ENCODE peak calls at places on chromosomes 11 and 22, in six cellular contexts. One of them, this sample, is unnamed.

GRCh38 chr11:106421673-106422292 is 344.3 kb downstream of the AASDHPPT start:
- DNase-seq in A549: no peak
- DNase-seq in bronchial epithelial cell: peak; percentile 21
- DNase-seq in fibroblast of mammary gland: no peak
- DNase-seq in spleen: no peak
- DNase-seq in tibial artery: no peak
- DNase-seq in this sample: no peak

GRCh38 chr11:8732276-8732675 is 49.7 kb downstream of the RPL27A start:
- DNase-seq in A549: no peak
- DNase-seq in bronchial epithelial cell: peak; percentile 10
- DNase-seq in fibroblast of mammary gland: no peak
- DNase-seq in spleen: peak; percentile 78
- DNase-seq in tibial artery: no peak
- DNase-seq in this sample: no peak

GRCh38 chr11:128708660-128709059 is 14.8 kb downstream of the FLI1 start:
- DNase-seq in A549: no peak
- DNase-seq in bronchial epithelial cell: peak; percentile 49
- DNase-seq in fibroblast of mammary gland: no peak
- DNase-seq in spleen: no peak
- DNase-seq in tibial artery: no peak
- DNase-seq in this sample: no peak

GRCh38 chr22:50057868-50058311 is at the start of gene TTLL8:
- DNase-seq in A549: no peak
- DNase-seq in bronchial epithelial cell: no peak
- DNase-seq in fibroblast of mammary gland: no peak
- DNase-seq in spleen: no peak
- DNase-seq in tibial artery: no peak
- DNase-seq in this sample: no peak

GRCh38 chr22:22479999-22480532 is 28.5 kb downstream of the ZNF280B start:
- DNase-seq in A549: no peak
- DNase-seq in bronchial epithelial cell: no peak
- DNase-seq in fibroblast of mammary gland: peak; percentile 47
- DNase-seq in spleen: no peak
- DNase-seq in tibial artery: no peak
- DNase-seq in this sample: no peak

GRCh38 chr11:43734256-43734655 is 53.7 kb downstream of the HSD17B12 start:
- DNase-seq in A549: no peak
- DNase-seq in bronchial epithelial cell: no peak
- DNase-seq in fibroblast of mammary gland: no peak
- DNase-seq in spleen: no peak
- DNase-seq in tibial artery: no peak
- DNase-seq in this sample: no peak

GRCh38 chr11:17479284-17480214 is 2.9 kb upstream of the ABCC8 start:
- DNase-seq in A549: peak; percentile 58
- DNase-seq in bronchial epithelial cell: peak; percentile 27
- DNase-seq in fibroblast of mammary gland: no peak
- DNase-seq in spleen: no peak
- DNase-seq in tibial artery: no peak
- DNase-seq in this sample: no peak

GRCh38 chr11:69144719-69145365 is 10.9 kb upstream of the SMIM38 start:
- DNase-seq in A549: no peak
- DNase-seq in bronchial epithelial cell: no peak
- DNase-seq in fibroblast of mammary gland: peak; percentile 5
- DNase-seq in spleen: no peak
- DNase-seq in tibial artery: no peak
- DNase-seq in this sample: peak; percentile 36

GRCh38 chr11:3949132-3949531 is 93.7 kb downstream of the STIM1 start:
- DNase-seq in A549: no peak
- DNase-seq in bronchial epithelial cell: no peak
- DNase-seq in fibroblast of mammary gland: no peak
- DNase-seq in spleen: no peak
- DNase-seq in tibial artery: no peak
- DNase-seq in this sample: no peak

GRCh38 chr11:92199991-92200390 is 24.6 kb upstream of the FAT3 start:
- DNase-seq in A549: no peak
- DNase-seq in bronchial epithelial cell: no peak
- DNase-seq in fibroblast of mammary gland: no peak
- DNase-seq in spleen: no peak
- DNase-seq in tibial artery: no peak
- DNase-seq in this sample: no peak

GRCh38 chr11:84800755-84801346 is 826.3 kb downstream of the DLG2 start:
- DNase-seq in A549: peak; percentile 17
- DNase-seq in bronchial epithelial cell: peak; percentile 39
- DNase-seq in fibroblast of mammary gland: peak; percentile 59
- DNase-seq in spleen: no peak
- DNase-seq in tibial artery: no peak
- DNase-seq in this sample: no peak

GRCh38 chr11:2582436-2582931 is 117.3 kb downstream of the KCNQ1OT1 start:
- DNase-seq in A549: no peak
- DNase-seq in bronchial epithelial cell: no peak
- DNase-seq in fibroblast of mammary gland: no peak
- DNase-seq in spleen: peak; percentile 60
- DNase-seq in tibial artery: no peak
- DNase-seq in this sample: no peak

DNA sequence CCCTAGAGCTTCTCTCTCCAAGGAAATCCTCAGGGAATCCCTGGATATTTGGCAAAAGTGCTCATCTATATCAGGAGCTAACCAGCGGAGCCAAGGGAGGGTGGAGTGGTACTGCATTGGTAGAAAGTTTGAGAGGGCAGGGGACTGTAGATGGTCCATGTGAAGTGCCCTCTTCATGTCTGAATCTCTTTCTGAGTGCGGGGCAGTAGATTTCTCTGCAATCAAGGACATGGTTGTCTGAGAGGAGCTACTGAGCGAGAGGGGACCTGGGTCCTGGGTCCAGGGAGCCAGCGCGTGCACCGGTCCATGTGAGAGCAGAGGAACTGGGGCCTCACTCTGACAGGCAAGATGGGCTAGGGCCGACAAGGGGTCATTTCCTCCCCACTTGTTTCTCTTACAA is 716 bp downstream of the DIXDC1 start:
- DNase-seq in A549: no peak
- DNase-seq in bronchial epithelial cell: no peak
- DNase-seq in fibroblast of mammary gland: no peak
- DNase-seq in spleen: no peak
- DNase-seq in tibial artery: no peak
- DNase-seq in this sample: no peak
- H3K4me3 ChIP-seq in A549: peak overlapping the region; percentile 71
- H3K4me3 ChIP-seq in bronchial epithelial cell: no peak overlapping the region
- H3K4me3 ChIP-seq in fibroblast of mammary gland: peak overlapping the region; percentile 56
- H3K4me3 ChIP-seq in spleen: no peak overlapping the region
- H3K4me3 ChIP-seq in tibial artery: peak overlapping the region; percentile 72
- H3K4me3 ChIP-seq in this sample: peak overlapping the region; percentile 68

GRCh38 chr11:62676698-62677097 is 2.2 kb downstream of the UBXN1 start:
- DNase-seq in A549: no peak
- DNase-seq in bronchial epithelial cell: no peak
- DNase-seq in fibroblast of mammary gland: no peak
- DNase-seq in spleen: no peak
- DNase-seq in tibial artery: no peak
- DNase-seq in this sample: no peak
- TF ChIP-seq CTCF in A549: no peak
- TF ChIP-seq CTCF in bronchial epithelial cell: no peak
- TF ChIP-seq CTCF in fibroblast of mammary gland: peak; percentile 5
- TF ChIP-seq CTCF in spleen: no peak
- TF ChIP-seq CTCF in tibial artery: no peak
- TF ChIP-seq CTCF in this sample: no peak

DNA sequence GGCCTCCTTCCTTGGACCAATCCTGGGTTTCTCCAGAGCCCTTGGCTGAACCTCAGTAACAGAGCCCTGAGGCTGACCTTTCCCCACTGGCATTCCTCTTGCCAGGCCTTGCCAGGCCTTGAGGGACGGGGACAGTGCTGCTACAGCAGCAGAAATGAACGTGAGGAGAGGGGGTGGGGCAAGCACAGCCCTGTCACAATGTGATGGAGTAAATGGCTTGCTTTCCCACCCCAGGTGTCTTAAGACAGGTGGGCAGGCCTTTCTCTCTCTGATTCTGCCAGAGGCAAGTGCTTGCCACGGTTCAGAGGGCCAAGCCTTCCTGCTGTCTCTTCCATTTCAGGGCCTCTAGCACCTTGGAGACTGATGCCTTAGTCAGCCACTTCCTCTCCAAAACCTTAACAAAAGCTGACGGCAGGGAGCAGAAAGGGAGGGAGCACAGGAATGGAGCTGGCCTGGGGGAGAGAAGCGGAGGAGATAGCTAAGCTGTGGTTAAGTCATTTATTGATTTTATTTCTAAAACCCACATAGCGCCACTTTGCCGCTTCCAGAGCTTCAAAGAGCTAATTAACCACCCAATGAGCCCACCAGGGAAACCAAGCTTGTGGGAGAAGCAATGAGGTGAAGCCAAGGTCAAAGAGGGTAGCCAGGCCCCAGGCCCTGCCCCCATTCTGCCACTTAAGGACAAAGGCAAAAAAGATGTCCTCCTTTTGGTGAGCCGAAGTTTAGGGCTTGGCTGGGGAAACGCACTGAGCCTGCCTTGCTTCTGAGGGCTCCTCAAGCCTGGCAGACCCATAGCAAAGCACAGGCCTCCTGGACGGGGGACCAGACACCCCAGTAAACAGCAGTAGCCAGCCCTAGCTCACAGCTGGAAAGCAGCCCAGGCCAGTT is 3.4 kb upstream of the PYGM start:
- DNase-seq in A549: no peak
- DNase-seq in bronchial epithelial cell: peak; percentile 74
- DNase-seq in fibroblast of mammary gland: peak; percentile 54
- DNase-seq in spleen: peak; percentile 76
- DNase-seq in tibial artery: peak; percentile 63
- DNase-seq in this sample: no peak
- H3K4me3 ChIP-seq in A549: no peak overlapping the region
- H3K4me3 ChIP-seq in bronchial epithelial cell: no peak overlapping the region
- H3K4me3 ChIP-seq in fibroblast of mammary gland: no peak overlapping the region
- H3K4me3 ChIP-seq in spleen: no peak overlapping the region
- H3K4me3 ChIP-seq in tibial artery: no peak overlapping the region
- H3K4me3 ChIP-seq in this sample: no peak overlapping the region

GRCh38 chr11:87097582-87097981 is 59.8 kb downstream of the TMEM135 start:
- DNase-seq in A549: peak; percentile 50
- DNase-seq in bronchial epithelial cell: peak; percentile 46
- DNase-seq in fibroblast of mammary gland: peak; percentile 31
- DNase-seq in spleen: no peak
- DNase-seq in tibial artery: no peak
- DNase-seq in this sample: no peak
- TF ChIP-seq CTCF in A549: peak; percentile 59
- TF ChIP-seq CTCF in bronchial epithelial cell: peak; percentile 79
- TF ChIP-seq CTCF in fibroblast of mammary gland: peak; percentile 64
- TF ChIP-seq CTCF in spleen: peak; percentile 18
- TF ChIP-seq CTCF in tibial artery: peak; percentile 41
- TF ChIP-seq CTCF in this sample: peak; percentile 84

DNA sequence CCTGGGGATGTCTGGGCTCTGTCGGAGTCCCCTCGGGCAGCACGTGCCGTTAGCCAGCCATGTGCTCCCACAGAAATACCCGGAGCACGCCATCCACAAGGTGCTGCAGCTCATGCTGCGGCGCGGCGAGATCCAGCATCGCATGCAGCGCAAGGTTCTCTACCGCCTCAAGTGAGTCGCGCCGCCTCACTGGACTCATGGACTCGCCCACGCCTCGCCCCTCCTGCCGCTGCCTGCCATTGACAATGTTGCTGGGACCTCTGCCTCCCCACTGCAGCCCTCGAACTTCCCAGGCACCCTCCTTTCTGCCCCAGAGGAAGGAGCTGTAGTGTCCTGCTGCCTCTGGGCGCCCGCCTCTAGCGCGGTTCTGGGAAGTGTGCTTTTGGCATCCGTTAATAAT is 24.1 kb downstream of the MCM5 start:
- DNase-seq in A549: no peak
- DNase-seq in bronchial epithelial cell: no peak
- DNase-seq in fibroblast of mammary gland: no peak
- DNase-seq in spleen: no peak
- DNase-seq in tibial artery: no peak
- DNase-seq in this sample: no peak
- H3K4me3 ChIP-seq in A549: no peak overlapping the region
- H3K4me3 ChIP-seq in bronchial epithelial cell: no peak overlapping the region
- H3K4me3 ChIP-seq in fibroblast of mammary gland: no peak overlapping the region
- H3K4me3 ChIP-seq in spleen: no peak overlapping the region
- H3K4me3 ChIP-seq in tibial artery: no peak overlapping the region
- H3K4me3 ChIP-seq in this sample: no peak overlapping the region

DNA sequence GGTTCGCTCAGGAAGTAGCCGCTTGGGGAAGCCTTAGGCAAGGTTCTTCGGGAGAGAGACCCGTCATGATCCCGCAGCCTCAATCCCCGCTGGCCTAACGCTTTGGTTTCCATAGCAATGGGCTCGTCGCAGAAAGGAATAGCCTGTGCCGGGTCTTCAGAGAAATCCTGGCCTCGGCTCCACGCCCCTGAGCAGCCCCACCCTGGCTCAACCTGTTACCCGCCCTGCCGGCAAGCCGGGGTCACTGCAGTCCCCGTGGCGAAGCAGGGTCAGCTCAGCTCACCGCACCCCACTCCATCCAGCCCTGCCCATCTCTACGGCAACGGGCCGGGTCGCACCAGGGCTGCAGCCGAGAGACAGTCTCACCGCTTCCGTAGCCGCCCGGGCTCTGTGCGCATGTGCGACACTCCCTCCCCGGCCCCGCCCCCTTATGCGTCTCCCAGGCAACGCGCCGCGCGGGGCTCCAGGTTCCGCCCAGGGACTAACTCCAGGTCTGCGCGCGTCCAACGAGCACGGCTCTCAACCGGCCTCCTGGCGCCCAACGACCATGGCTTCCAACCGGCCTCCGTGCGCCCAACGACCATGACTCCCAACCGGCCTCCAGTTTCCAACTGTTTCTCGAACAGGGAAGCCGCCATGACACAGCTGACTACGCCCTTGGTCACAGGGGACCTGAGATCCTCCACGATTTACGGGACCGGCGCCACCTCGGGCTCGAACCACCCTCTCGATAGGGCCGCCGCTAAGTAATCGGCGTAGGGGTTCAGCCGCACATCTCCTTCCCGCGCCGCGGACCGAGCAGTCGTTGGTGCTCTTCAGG is at the start of gene DUSP18:
- DNase-seq in A549: peak; percentile 93
- DNase-seq in bronchial epithelial cell: peak; percentile 69
- DNase-seq in fibroblast of mammary gland: peak; percentile 85
- DNase-seq in spleen: peak; percentile 98
- DNase-seq in tibial artery: peak; percentile 95
- DNase-seq in this sample: peak; percentile 49
- TF ChIP-seq CTCF in A549: no peak
- TF ChIP-seq CTCF in bronchial epithelial cell: peak; percentile 47
- TF ChIP-seq CTCF in fibroblast of mammary gland: no peak
- TF ChIP-seq CTCF in spleen: no peak
- TF ChIP-seq CTCF in tibial artery: peak; percentile 38
- TF ChIP-seq CTCF in this sample: peak; percentile 45

This sample was measured in retinal pigment epithelial cell.